ENCODE peak calls at places on chromosomes 11 and 22, in eight cellular contexts. One of them, this sample, is unnamed.

GRCh38 chr11:65356394-65356972 is 1.9 kb downstream of the TIGD3 start:
- DNase-seq in dorsolateral prefrontal cortex: no peak
- DNase-seq in kidney: peak
- DNase-seq in epithelial cell of proximal tubule: no peak
- DNase-seq in fibroblast of mammary gland: no peak
- DNase-seq in HFF-Myc: no peak
- DNase-seq in brain microvascular endothelial cell: no peak
- DNase-seq in fibroblast of the aortic adventitia: no peak
- DNase-seq in this sample: no peak

GRCh38 chr11:128804481-128804880 is 62.6 kb downstream of the KCNJ1 start:
- DNase-seq in HFF-Myc: no peak
- DNase-seq in kidney: no peak
- DNase-seq in dorsolateral prefrontal cortex: no peak
- DNase-seq in brain microvascular endothelial cell: peak
- DNase-seq in epithelial cell of proximal tubule: no peak
- DNase-seq in fibroblast of the aortic adventitia: peak
- DNase-seq in fibroblast of mammary gland: peak
- DNase-seq in this sample: no peak

GRCh38 chr11:71241721-71242259 is 10.6 kb downstream of the SHANK2 start:
- DNase-seq in brain microvascular endothelial cell: no peak
- DNase-seq in HFF-Myc: no peak
- DNase-seq in kidney: no peak
- DNase-seq in fibroblast of mammary gland: no peak
- DNase-seq in dorsolateral prefrontal cortex: no peak
- DNase-seq in fibroblast of the aortic adventitia: no peak
- DNase-seq in epithelial cell of proximal tubule: no peak
- DNase-seq in this sample: no peak

GRCh38 chr11:39412117-39412516 is 2047.3 kb downstream of the LRRC4C start:
- DNase-seq in fibroblast of mammary gland: no peak
- DNase-seq in HFF-Myc: no peak
- DNase-seq in brain microvascular endothelial cell: no peak
- DNase-seq in epithelial cell of proximal tubule: no peak
- DNase-seq in kidney: no peak
- DNase-seq in dorsolateral prefrontal cortex: no peak
- DNase-seq in fibroblast of the aortic adventitia: no peak
- DNase-seq in this sample: no peak

GRCh38 chr11:13010737-13011342 is 1.7 kb downstream of the RASSF10 start:
- DNase-seq in fibroblast of the aortic adventitia: no peak
- DNase-seq in epithelial cell of proximal tubule: no peak
- DNase-seq in dorsolateral prefrontal cortex: no peak
- DNase-seq in kidney: peak
- DNase-seq in HFF-Myc: no peak
- DNase-seq in brain microvascular endothelial cell: no peak
- DNase-seq in fibroblast of mammary gland: no peak
- DNase-seq in this sample: no peak

GRCh38 chr11:115653926-115654325 is 149.7 kb upstream of the CADM1 start:
- DNase-seq in epithelial cell of proximal tubule: no peak
- DNase-seq in fibroblast of the aortic adventitia: no peak
- DNase-seq in kidney: no peak
- DNase-seq in fibroblast of mammary gland: no peak
- DNase-seq in brain microvascular endothelial cell: no peak
- DNase-seq in HFF-Myc: peak
- DNase-seq in dorsolateral prefrontal cortex: no peak
- DNase-seq in this sample: no peak

GRCh38 chr11:65217441-65218423 is 36.0 kb downstream of the CAPN1 start:
- DNase-seq in fibroblast of mammary gland: no peak
- DNase-seq in brain microvascular endothelial cell: no peak
- DNase-seq in epithelial cell of proximal tubule: no peak
- DNase-seq in fibroblast of the aortic adventitia: no peak
- DNase-seq in kidney: no peak
- DNase-seq in dorsolateral prefrontal cortex: no peak
- DNase-seq in HFF-Myc: no peak
- DNase-seq in this sample: no peak

GRCh38 chr22:47034076-47034808 is 271.8 kb downstream of the TBC1D22A start:
- DNase-seq in dorsolateral prefrontal cortex: no peak
- DNase-seq in kidney: peak
- DNase-seq in fibroblast of mammary gland: no peak
- DNase-seq in HFF-Myc: no peak
- DNase-seq in epithelial cell of proximal tubule: no peak
- DNase-seq in brain microvascular endothelial cell: no peak
- DNase-seq in fibroblast of the aortic adventitia: no peak
- DNase-seq in this sample: no peak

GRCh38 chr22:39283312-39284141 is 35.9 kb downstream of the RPL3 start:
- DNase-seq in brain microvascular endothelial cell: no peak
- DNase-seq in kidney: peak
- DNase-seq in dorsolateral prefrontal cortex: peak
- DNase-seq in fibroblast of mammary gland: no peak
- DNase-seq in epithelial cell of proximal tubule: no peak
- DNase-seq in HFF-Myc: no peak
- DNase-seq in fibroblast of the aortic adventitia: no peak
- DNase-seq in this sample: no peak

GRCh38 chr11:114651145-114651718 is 27.1 kb upstream of the NXPE2 start:
- DNase-seq in fibroblast of the aortic adventitia: no peak
- DNase-seq in brain microvascular endothelial cell: no peak
- DNase-seq in HFF-Myc: no peak
- DNase-seq in fibroblast of mammary gland: no peak
- DNase-seq in kidney: no peak
- DNase-seq in epithelial cell of proximal tubule: no peak
- DNase-seq in dorsolateral prefrontal cortex: no peak
- DNase-seq in this sample: no peak

GRCh38 chr11:57071829-57072228 is 83.1 kb downstream of the OR5AK2 start:
- DNase-seq in brain microvascular endothelial cell: no peak
- DNase-seq in dorsolateral prefrontal cortex: no peak
- DNase-seq in epithelial cell of proximal tubule: no peak
- DNase-seq in fibroblast of the aortic adventitia: peak
- DNase-seq in fibroblast of mammary gland: peak
- DNase-seq in kidney: no peak
- DNase-seq in HFF-Myc: no peak
- DNase-seq in this sample: peak

GRCh38 chr11:110373061-110373702 is 56.6 kb upstream of the FDX1 start:
- DNase-seq in dorsolateral prefrontal cortex: no peak
- DNase-seq in brain microvascular endothelial cell: no peak
- DNase-seq in epithelial cell of proximal tubule: peak
- DNase-seq in fibroblast of the aortic adventitia: peak
- DNase-seq in HFF-Myc: no peak
- DNase-seq in fibroblast of mammary gland: peak
- DNase-seq in kidney: no peak
- DNase-seq in this sample: peak

GRCh38 chr11:1107316-1108245 is 32.9 kb downstream of the MUC2 start:
- DNase-seq in kidney: peak
- DNase-seq in brain microvascular endothelial cell: no peak
- DNase-seq in fibroblast of mammary gland: no peak
- DNase-seq in epithelial cell of proximal tubule: no peak
- DNase-seq in dorsolateral prefrontal cortex: no peak
- DNase-seq in HFF-Myc: no peak
- DNase-seq in fibroblast of the aortic adventitia: no peak
- DNase-seq in this sample: no peak

GRCh38 chr22:20833225-20833665 is 25.4 kb downstream of the PI4KA start:
- DNase-seq in kidney: no peak
- DNase-seq in fibroblast of mammary gland: no peak
- DNase-seq in HFF-Myc: no peak
- DNase-seq in brain microvascular endothelial cell: no peak
- DNase-seq in epithelial cell of proximal tubule: no peak
- DNase-seq in fibroblast of the aortic adventitia: no peak
- DNase-seq in dorsolateral prefrontal cortex: no peak
- DNase-seq in this sample: no peak

GRCh38 chr22:27348634-27349033 is 452.9 kb downstream of the MN1 start:
- DNase-seq in fibroblast of the aortic adventitia: peak
- DNase-seq in kidney: no peak
- DNase-seq in epithelial cell of proximal tubule: peak
- DNase-seq in dorsolateral prefrontal cortex: no peak
- DNase-seq in brain microvascular endothelial cell: no peak
- DNase-seq in HFF-Myc: no peak
- DNase-seq in fibroblast of mammary gland: peak
- DNase-seq in this sample: peak

GRCh38 chr22:40635940-40636379 is 559 bp downstream of the MRTFA start:
- DNase-seq in fibroblast of mammary gland: no peak
- DNase-seq in HFF-Myc: no peak
- DNase-seq in fibroblast of the aortic adventitia: peak
- DNase-seq in brain microvascular endothelial cell: no peak
- DNase-seq in kidney: no peak
- DNase-seq in epithelial cell of proximal tubule: no peak
- DNase-seq in dorsolateral prefrontal cortex: no peak
- DNase-seq in this sample: no peak

GRCh38 chr11:57598831-57599155 is 1.3 kb downstream of the SERPING1 start:
- DNase-seq in dorsolateral prefrontal cortex: no peak
- DNase-seq in kidney: no peak
- DNase-seq in fibroblast of mammary gland: peak
- DNase-seq in epithelial cell of proximal tubule: no peak
- DNase-seq in brain microvascular endothelial cell: peak
- DNase-seq in HFF-Myc: no peak
- DNase-seq in fibroblast of the aortic adventitia: peak
- DNase-seq in this sample: no peak

DNA sequence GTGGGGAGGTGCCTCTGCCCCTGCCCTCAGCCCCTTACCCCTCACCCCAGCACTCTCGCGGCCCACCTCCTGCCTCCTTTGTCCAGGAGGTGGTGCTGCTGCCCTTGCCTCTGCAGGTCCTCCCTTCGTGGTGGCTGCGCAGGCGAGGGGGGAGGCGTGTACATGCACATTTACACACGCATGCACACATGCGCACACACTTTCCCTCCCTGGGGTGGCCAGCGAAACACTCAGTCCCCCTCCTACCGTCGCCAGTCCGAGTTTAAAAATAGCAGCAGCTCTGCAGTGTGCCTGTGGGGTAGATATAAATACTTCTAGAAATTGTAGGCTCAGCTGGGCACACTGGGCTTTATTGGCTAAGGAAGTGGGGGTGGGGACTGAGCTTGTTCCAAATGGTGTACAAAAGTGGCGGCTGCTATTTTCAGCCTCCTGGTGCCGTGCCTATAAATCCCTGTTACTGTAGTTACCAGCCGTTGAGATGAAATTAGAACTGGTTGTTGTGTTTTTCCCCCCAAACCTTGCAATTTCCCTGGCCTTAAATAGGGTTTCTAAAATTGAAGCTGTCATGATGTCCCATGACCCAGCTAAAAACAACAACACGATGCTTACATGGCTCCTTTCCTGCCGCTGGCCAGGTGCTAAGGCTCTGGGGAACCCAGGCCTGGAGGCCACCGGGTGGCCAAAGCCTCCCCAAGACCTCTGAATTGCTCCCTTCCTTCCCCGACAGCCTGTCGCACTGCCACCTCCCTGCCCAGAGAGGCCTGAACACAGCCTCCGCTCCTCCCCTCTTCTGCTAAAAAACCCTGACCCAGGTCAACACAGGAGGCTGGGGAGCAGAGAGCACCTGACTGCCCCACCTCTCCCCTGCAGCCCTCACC is 12.4 kb downstream of the PICK1 start:
- DNase-seq in fibroblast of mammary gland: peak
- DNase-seq in fibroblast of the aortic adventitia: peak
- DNase-seq in brain microvascular endothelial cell: peak
- DNase-seq in dorsolateral prefrontal cortex: peak
- DNase-seq in HFF-Myc: no peak
- DNase-seq in epithelial cell of proximal tubule: no peak
- DNase-seq in kidney: peak
- DNase-seq in this sample: no peak
- TF ChIP-seq CTCF in fibroblast of mammary gland: peak
- TF ChIP-seq CTCF in fibroblast of the aortic adventitia: peak
- TF ChIP-seq CTCF in brain microvascular endothelial cell: peak
- TF ChIP-seq CTCF in dorsolateral prefrontal cortex: peak
- TF ChIP-seq CTCF in HFF-Myc: peak
- TF ChIP-seq CTCF in epithelial cell of proximal tubule: peak
- TF ChIP-seq CTCF in kidney: no peak
- TF ChIP-seq CTCF in this sample: peak

DNA sequence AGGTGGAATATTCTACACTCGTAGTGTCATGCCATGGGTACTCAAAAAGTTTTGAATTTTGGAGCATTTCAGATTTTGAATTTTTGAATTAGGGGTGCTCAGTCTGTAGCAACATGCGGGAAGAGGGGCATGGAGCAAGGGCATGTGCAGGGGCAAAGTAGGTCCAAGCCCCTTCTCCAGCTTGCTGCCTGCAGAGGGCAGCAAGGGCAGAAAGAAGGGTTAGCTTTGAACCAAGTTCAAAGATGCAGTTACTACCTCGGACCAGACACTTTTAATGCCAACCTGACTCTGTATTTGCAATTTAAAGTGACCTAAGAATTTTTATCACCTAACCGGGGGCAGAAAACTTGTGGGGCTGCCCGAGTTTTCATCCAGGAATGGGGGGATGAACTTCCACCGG is 68.2 kb downstream of the CD82 start:
- DNase-seq in brain microvascular endothelial cell: no peak
- DNase-seq in epithelial cell of proximal tubule: no peak
- DNase-seq in dorsolateral prefrontal cortex: peak
- DNase-seq in kidney: no peak
- DNase-seq in fibroblast of mammary gland: no peak
- DNase-seq in HFF-Myc: no peak
- DNase-seq in fibroblast of the aortic adventitia: no peak
- DNase-seq in this sample: peak
- TF ChIP-seq CTCF in brain microvascular endothelial cell: peak
- TF ChIP-seq CTCF in epithelial cell of proximal tubule: peak
- TF ChIP-seq CTCF in dorsolateral prefrontal cortex: no peak
- TF ChIP-seq CTCF in kidney: no peak
- TF ChIP-seq CTCF in fibroblast of mammary gland: peak
- TF ChIP-seq CTCF in HFF-Myc: no peak
- TF ChIP-seq CTCF in fibroblast of the aortic adventitia: peak
- TF ChIP-seq CTCF in this sample: peak

DNA sequence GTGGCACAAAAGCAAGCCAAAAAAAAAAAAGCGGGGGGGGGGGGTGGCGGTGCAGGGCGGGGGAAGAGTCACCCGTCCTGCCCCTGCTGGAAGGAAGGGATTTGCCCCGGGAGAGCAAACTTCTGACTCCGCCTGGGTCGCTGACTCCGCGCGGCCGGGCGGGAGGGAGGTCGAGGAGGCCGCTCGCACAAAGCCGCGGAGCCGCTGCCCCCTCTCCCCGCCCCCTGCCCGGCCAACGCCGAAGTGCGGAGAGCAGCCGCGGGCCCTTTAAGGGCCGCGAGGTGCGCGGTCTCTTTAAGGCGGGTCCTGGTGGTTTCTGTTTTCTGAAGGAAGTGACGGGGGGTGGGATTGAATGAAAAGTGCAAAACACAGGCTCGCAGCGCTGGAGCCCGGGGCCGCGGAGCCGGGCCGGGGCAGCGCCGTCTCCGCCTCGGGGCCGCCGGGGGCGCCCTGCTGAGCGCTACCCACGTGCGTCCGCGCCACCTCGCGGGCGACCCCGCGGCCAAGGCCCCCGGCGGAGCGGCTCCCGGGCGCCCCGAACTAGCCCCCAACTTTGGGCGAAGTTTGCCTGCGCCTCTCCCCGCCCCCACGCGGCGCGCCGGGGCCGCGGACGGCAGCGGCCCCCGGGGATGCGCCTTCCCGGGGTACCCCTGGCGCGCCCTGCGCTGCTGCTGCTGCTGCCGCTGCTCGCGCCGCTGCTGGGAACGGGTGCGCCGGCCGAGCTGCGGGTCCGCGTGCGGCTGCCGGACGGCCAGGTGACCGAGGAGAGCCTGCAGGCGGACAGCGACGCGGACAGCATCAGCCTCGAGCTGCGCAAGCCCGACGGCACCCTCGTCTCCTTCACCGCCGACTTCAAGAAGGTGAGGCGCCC is at the start of gene OAF:
- DNase-seq in fibroblast of mammary gland: peak
- DNase-seq in kidney: peak
- DNase-seq in epithelial cell of proximal tubule: no peak
- DNase-seq in fibroblast of the aortic adventitia: peak
- DNase-seq in HFF-Myc: peak
- DNase-seq in brain microvascular endothelial cell: peak
- DNase-seq in dorsolateral prefrontal cortex: peak
- DNase-seq in this sample: peak
- TF ChIP-seq CTCF in fibroblast of mammary gland: no peak
- TF ChIP-seq CTCF in kidney: peak
- TF ChIP-seq CTCF in epithelial cell of proximal tubule: no peak
- TF ChIP-seq CTCF in fibroblast of the aortic adventitia: peak
- TF ChIP-seq CTCF in HFF-Myc: no peak
- TF ChIP-seq CTCF in brain microvascular endothelial cell: peak
- TF ChIP-seq CTCF in dorsolateral prefrontal cortex: no peak
- TF ChIP-seq CTCF in this sample: peak

GRCh38 chr11:2269601-2270321 is 627 bp downstream of the ASCL2 start:
- DNase-seq in HFF-Myc: peak
- DNase-seq in fibroblast of mammary gland: peak
- DNase-seq in brain microvascular endothelial cell: no peak
- DNase-seq in fibroblast of the aortic adventitia: peak
- DNase-seq in kidney: peak
- DNase-seq in dorsolateral prefrontal cortex: peak
- DNase-seq in epithelial cell of proximal tubule: no peak
- DNase-seq in this sample: no peak
- TF ChIP-seq CTCF in HFF-Myc: no peak
- TF ChIP-seq CTCF in fibroblast of mammary gland: no peak
- TF ChIP-seq CTCF in brain microvascular endothelial cell: no peak
- TF ChIP-seq CTCF in fibroblast of the aortic adventitia: no peak
- TF ChIP-seq CTCF in kidney: peak
- TF ChIP-seq CTCF in dorsolateral prefrontal cortex: no peak
- TF ChIP-seq CTCF in epithelial cell of proximal tubule: no peak
- TF ChIP-seq CTCF in this sample: no peak